ENCODE peak calls at places on chromosomes 11 and 22, in five cellular contexts. One of them, this sample, is unnamed.

GRCh38 chr11:131924446-131925240 is 554.2 kb downstream of the NTM start:
- DNase-seq in effector memory CD8-positive, alpha-beta T cell: no peak
- DNase-seq in activated T-cell treated with anti-CD3 and anti-CD28 coated beads for 1 hour: no peak
- DNase-seq in CD8-positive, alpha-beta T cell: no peak
- DNase-seq in spleen: no peak
- DNase-seq in this sample: no peak

GRCh38 chr11:107018274-107018901 is at the start of gene GUCY1A2:
- DNase-seq in effector memory CD8-positive, alpha-beta T cell: no peak
- DNase-seq in activated T-cell treated with anti-CD3 and anti-CD28 coated beads for 1 hour: no peak
- DNase-seq in CD8-positive, alpha-beta T cell: no peak
- DNase-seq in spleen: peak
- DNase-seq in this sample: peak

GRCh38 chr11:28228196-28228595 is 120.0 kb downstream of the METTL15 start:
- DNase-seq in activated T-cell treated with anti-CD3 and anti-CD28 coated beads for 1 hour: no peak
- DNase-seq in CD8-positive, alpha-beta T cell: no peak
- DNase-seq in effector memory CD8-positive, alpha-beta T cell: no peak
- DNase-seq in spleen: no peak
- DNase-seq in this sample: no peak

GRCh38 chr11:117809236-117810055 is 12.4 kb upstream of the DSCAML1 start:
- DNase-seq in effector memory CD8-positive, alpha-beta T cell: no peak
- DNase-seq in activated T-cell treated with anti-CD3 and anti-CD28 coated beads for 1 hour: no peak
- DNase-seq in CD8-positive, alpha-beta T cell: peak
- DNase-seq in spleen: peak
- DNase-seq in this sample: peak

GRCh38 chr11:60756307-60757032 is at the start of gene MS4A15:
- DNase-seq in activated T-cell treated with anti-CD3 and anti-CD28 coated beads for 1 hour: no peak
- DNase-seq in effector memory CD8-positive, alpha-beta T cell: no peak
- DNase-seq in CD8-positive, alpha-beta T cell: no peak
- DNase-seq in spleen: peak
- DNase-seq in this sample: no peak

GRCh38 chr11:75277991-75278790 is 37.6 kb downstream of the TPBGL start:
- DNase-seq in effector memory CD8-positive, alpha-beta T cell: no peak
- DNase-seq in activated T-cell treated with anti-CD3 and anti-CD28 coated beads for 1 hour: no peak
- DNase-seq in CD8-positive, alpha-beta T cell: no peak
- DNase-seq in spleen: peak
- DNase-seq in this sample: no peak

GRCh38 chr11:95230054-95231034 is 658 bp downstream of the SESN3 start:
- DNase-seq in CD8-positive, alpha-beta T cell: peak
- DNase-seq in spleen: no peak
- DNase-seq in activated T-cell treated with anti-CD3 and anti-CD28 coated beads for 1 hour: no peak
- DNase-seq in effector memory CD8-positive, alpha-beta T cell: peak
- DNase-seq in this sample: peak

GRCh38 chr11:12123177-12123576 is 12.8 kb downstream of the MICAL2 start:
- DNase-seq in activated T-cell treated with anti-CD3 and anti-CD28 coated beads for 1 hour: no peak
- DNase-seq in effector memory CD8-positive, alpha-beta T cell: no peak
- DNase-seq in spleen: no peak
- DNase-seq in CD8-positive, alpha-beta T cell: no peak
- DNase-seq in this sample: no peak

GRCh38 chr22:42962295-42963230 is 52.4 kb downstream of the PACSIN2 start:
- DNase-seq in activated T-cell treated with anti-CD3 and anti-CD28 coated beads for 1 hour: no peak
- DNase-seq in spleen: no peak
- DNase-seq in effector memory CD8-positive, alpha-beta T cell: no peak
- DNase-seq in CD8-positive, alpha-beta T cell: no peak
- DNase-seq in this sample: no peak

GRCh38 chr11:44977493-44977984 is 26.9 kb upstream of the TP53I11 start:
- DNase-seq in CD8-positive, alpha-beta T cell: no peak
- DNase-seq in effector memory CD8-positive, alpha-beta T cell: no peak
- DNase-seq in activated T-cell treated with anti-CD3 and anti-CD28 coated beads for 1 hour: no peak
- DNase-seq in spleen: no peak
- DNase-seq in this sample: peak

GRCh38 chr11:65992056-65992455 is 9.9 kb downstream of the EIF1AD start:
- DNase-seq in activated T-cell treated with anti-CD3 and anti-CD28 coated beads for 1 hour: no peak
- DNase-seq in effector memory CD8-positive, alpha-beta T cell: no peak
- DNase-seq in CD8-positive, alpha-beta T cell: no peak
- DNase-seq in spleen: no peak
- DNase-seq in this sample: no peak